ENCODE peak calls at places on chromosomes 6 and 20, in six cellular contexts. P is psoas muscle, U is upper lobe of left lung, J is K562, X is PC-3, W is Calu3. O is an unnamed sample.

GRCh38 chr6:109961666-109962065 is 16.4 kb upstream of the GPR6 start:
- DNase-seq in P (no peak), U (no peak), J (no peak), X (peak), W (peak), O (no peak)

GRCh38 chr6:116371384-116372209 is 850 bp downstream of the DSE start:
- DNase-seq in P (peak), U (no peak), J (no peak), X (peak), W (peak), O (peak)

GRCh38 chr20:9306521-9306920 is 207.9 kb upstream of the LAMP5 start:
- DNase-seq in P (no peak), U (no peak), J (no peak), X (peak), W (peak), O (peak)

GRCh38 chr6:32984639-32985389 is 16.4 kb downstream of the BRD2 start:
- DNase-seq in P (peak), U (no peak), J (peak), X (peak), W (peak), O (peak)

GRCh38 chr6:24996145-24996836 is 60.5 kb upstream of the RIPOR2 start:
- DNase-seq in P (no peak), U (no peak), J (no peak), X (no peak), W (no peak), O (no peak)

GRCh38 chr6:43575105-43575771 is 600 bp downstream of the XPO5 start:
- DNase-seq in P (no peak), U (no peak), J (peak), X (peak), W (peak), O (peak)

GRCh38 chr6:12572884-12573824 is 143.4 kb upstream of the PHACTR1 start:
- DNase-seq in P (no peak), U (no peak), J (no peak), X (peak), W (peak), O (peak)

GRCh38 chr20:57809661-57810172 is 99.9 kb upstream of the PMEPA1 start:
- DNase-seq in P (no peak), U (no peak), J (no peak), X (peak), W (no peak), O (peak)

GRCh38 chr6:27839303-27840081 is 72.7 kb downstream of the OR2B2 start:
- DNase-seq in P (peak), U (no peak), J (no peak), X (peak), W (peak), O (peak)

GRCh38 chr20:55888655-55889054 is 116.7 kb downstream of the CBLN4 start:
- DNase-seq in P (no peak), U (no peak), J (no peak), X (peak), W (no peak), O (no peak)

GRCh38 chr6:89311853-89312531 is 3.1 kb downstream of the GABRR2 start:
- DNase-seq in P (peak), U (no peak), J (no peak), X (peak), W (peak), O (peak)

GRCh38 chr6:30915591-30915946 is 1.5 kb downstream of the VARS2 start:
- DNase-seq in P (no peak), U (no peak), J (peak), X (peak), W (peak), O (peak)

GRCh38 chr6:113277111-113277510 is 580.0 kb upstream of the MARCKS start:
- DNase-seq in P (no peak), U (no peak), J (no peak), X (no peak), W (no peak), O (no peak)

GRCh38 chr20:19497064-19497463 is 261.0 kb upstream of the RIN2 start:
- DNase-seq in P (no peak), U (no peak), J (no peak), X (peak), W (no peak), O (peak)

GRCh38 chr6:6543181-6543879 is 45.2 kb upstream of the LY86 start:
- DNase-seq in P (no peak), U (no peak), J (no peak), X (no peak), W (no peak), O (no peak)

GRCh38 chr20:41173161-41173721 is 35.9 kb downstream of the PLCG1 start:
- DNase-seq in P (peak), U (peak), J (peak), X (peak), W (peak), O (peak)

GRCh38 chr6:76697585-76697984 is 625.1 kb upstream of the IMPG1 start:
- DNase-seq in P (no peak), U (no peak), J (no peak), X (peak), W (no peak), O (peak)
- TF ChIP-seq CTCF in P (no peak), U (no peak), J (no peak), X (peak), W (no peak), O (peak)

GRCh38 chr20:53623454-53624206 is 30.0 kb upstream of the ZNF217 start:
- DNase-seq in P (peak), U (no peak), J (peak), X (peak), W (peak), O (peak)
- TF ChIP-seq CTCF in P (no peak), U (no peak), J (peak), X (peak), W (no peak), O (no peak)

GRCh38 chr20:43982016-43982415 is 67.4 kb downstream of the TOX2 start:
- DNase-seq in P (no peak), U (no peak), J (no peak), X (no peak), W (no peak), O (no peak)

GRCh38 chr20:43983904-43984361 is 69.3 kb downstream of the TOX2 start:
- DNase-seq in P (no peak), U (no peak), J (no peak), X (no peak), W (no peak), O (no peak)

GRCh38 chr20:43984587-43984986 is 69.9 kb downstream of the TOX2 start:
- DNase-seq in P (no peak), U (no peak), J (no peak), X (no peak), W (no peak), O (no peak)

GRCh38 chr20:43982886-43983285 is 68.2 kb downstream of the TOX2 start:
- DNase-seq in P (no peak), U (no peak), J (no peak), X (no peak), W (no peak), O (no peak)

GRCh38 chr20:43983359-43983758 is 68.7 kb downstream of the TOX2 start:
- DNase-seq in P (no peak), U (no peak), J (peak), X (peak), W (peak), O (no peak)
- TF ChIP-seq CTCF in P (peak), U (no peak), J (peak), X (peak), W (peak), O (peak)

GRCh38 chr6:57250348-57250747 is 28.2 kb upstream of the RAB23 start:
- DNase-seq in P (no peak), U (no peak), J (no peak), X (no peak), W (no peak), O (no peak)
- TF ChIP-seq CTCF in P (no peak), U (no peak), J (no peak), X (no peak), W (no peak), O (no peak)

DNA sequence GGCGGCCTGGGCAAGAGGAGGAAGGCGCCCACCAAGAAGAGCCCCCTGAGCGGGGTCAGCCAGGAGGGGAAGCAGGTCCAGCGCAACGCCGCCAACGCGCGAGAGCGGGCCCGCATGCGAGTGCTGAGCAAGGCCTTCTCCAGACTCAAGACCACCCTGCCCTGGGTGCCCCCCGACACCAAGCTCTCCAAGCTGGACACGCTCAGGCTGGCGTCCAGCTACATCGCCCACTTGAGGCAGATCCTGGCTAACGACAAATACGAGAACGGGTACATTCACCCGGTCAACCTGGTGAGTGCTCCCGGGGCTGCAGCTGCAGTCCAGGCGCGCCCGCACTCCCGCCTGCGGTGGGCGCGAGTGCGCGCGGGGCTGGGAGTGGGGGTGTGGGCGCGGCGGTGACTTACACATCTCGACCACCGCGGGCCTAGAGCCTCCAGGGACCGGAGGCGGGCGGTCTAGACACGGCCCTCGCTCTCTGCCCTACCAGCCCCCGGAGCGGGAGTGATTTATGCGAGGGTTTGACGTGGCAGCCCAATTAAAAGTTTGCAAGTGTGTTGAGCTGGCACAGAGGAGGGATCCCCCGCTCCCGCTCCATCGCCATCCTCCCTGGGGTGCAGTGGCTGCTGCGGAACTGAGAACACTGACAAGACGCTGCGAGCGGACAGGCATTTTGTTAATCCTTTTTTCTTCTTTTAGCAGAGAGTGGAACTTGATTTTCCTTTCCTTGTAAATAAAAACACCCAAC is 816 bp downstream of the TCF21 start:
- DNase-seq in P (no peak), U (peak), J (no peak), X (no peak), W (no peak), O (no peak)
- TF ChIP-seq CTCF in P (no peak), U (no peak), J (no peak), X (no peak), W (no peak), O (no peak)

GRCh38 chr6:97077380-97077779 is 152.9 kb downstream of the KLHL32 start:
- DNase-seq in P (no peak), U (no peak), J (no peak), X (no peak), W (no peak), O (no peak)
- TF ChIP-seq CTCF in P (no peak), U (no peak), J (no peak), X (no peak), W (no peak), O (no peak)